ENCODE peak calls at places on chromosomes 6 and 20, in four cellular contexts. Y is A549, X is putamen, Z is H54. R is an unnamed sample.

GRCh38 chr6:130482645-130483390 is 117.0 kb downstream of the TMEM200A start:
- DNase-seq in X (no peak), Y (no peak), Z (no peak), R (peak; percentile 54)

GRCh38 chr6:87742106-87742505 is 40.1 kb upstream of the AKIRIN2 start:
- DNase-seq in Z (no peak), X (no peak), Y (no peak), R (peak; percentile 42)

GRCh38 chr20:47353224-47353696 is 3.2 kb downstream of the ZMYND8 start:
- DNase-seq in Y (no peak), Z (no peak), X (no peak), R (no peak)

GRCh38 chr6:31114970-31115849 is 610 bp downstream of the PSORS1C1 start:
- DNase-seq in Z (no peak), X (peak; percentile 18), Y (peak; percentile 50), R (peak; percentile 19)

GRCh38 chr6:35489066-35489465 is 7.8 kb downstream of the TEAD3 start:
- DNase-seq in Y (no peak), X (no peak), Z (no peak), R (no peak)

GRCh38 chr20:41133709-41134361 is 3.5 kb upstream of the PLCG1 start:
- DNase-seq in Y (no peak), Z (no peak), X (peak; percentile 80), R (no peak)

GRCh38 chr6:44059359-44060342 is 67.6 kb downstream of the MRPL14 start:
- DNase-seq in Z (no peak), Y (no peak), X (no peak), R (no peak)

GRCh38 chr6:139376604-139377218 is 2.3 kb upstream of the CITED2 start:
- DNase-seq in X (no peak), Z (no peak), Y (peak; percentile 8), R (peak; percentile 55)

GRCh38 chr6:5058254-5058653 is 26.9 kb upstream of the PPP1R3G start:
- DNase-seq in Y (no peak), Z (no peak), X (no peak), R (no peak)

GRCh38 chr6:25295651-25296050 is 16.5 kb downstream of the CARMIL1 start:
- DNase-seq in X (no peak), Y (no peak), Z (no peak), R (no peak)

GRCh38 chr6:63802606-63803206 is 167.1 kb downstream of the PHF3 start:
- DNase-seq in Z (no peak), X (no peak), Y (no peak), R (peak; percentile 50)

GRCh38 chr6:101351173-101351572 is 42.3 kb upstream of the GRIK2 start:
- DNase-seq in Z (no peak), X (no peak), Y (no peak), R (no peak)

GRCh38 chr6:41939848-41940758 is 1.5 kb downstream of the CCND3 start:
- DNase-seq in X (no peak), Y (no peak), Z (no peak), R (peak; percentile 64)

GRCh38 chr6:111810321-111811235 is 62.7 kb downstream of the FYN start:
- DNase-seq in Z (no peak), X (no peak), Y (no peak), R (no peak)

GRCh38 chr6:34301408-34301807 is 52.6 kb upstream of the SMIM29 start:
- DNase-seq in Z (peak; percentile 9), Y (no peak), X (no peak), R (peak; percentile 77)

GRCh38 chr6:159077123-159077522 is 32.3 kb upstream of the TAGAP start:
- DNase-seq in X (no peak), Z (no peak), Y (no peak), R (no peak)

GRCh38 chr6:115582386-115582785 is 478.3 kb downstream of the FRK start:
- DNase-seq in Z (no peak), X (no peak), Y (no peak), R (no peak)

GRCh38 chr6:139256087-139256486 is 35.7 kb downstream of the TXLNB start:
- DNase-seq in Z (no peak), X (no peak), Y (no peak), R (no peak)

GRCh38 chr6:63790334-63790733 is 154.7 kb downstream of the PHF3 start:
- DNase-seq in Z (no peak), Y (no peak), X (no peak), R (no peak)

GRCh38 chr6:2502096-2502997 is 248.4 kb downstream of the MYLK4 start:
- DNase-seq in X (no peak), Z (no peak), Y (no peak), R (no peak)

GRCh38 chr6:18323935-18324707 is 59.8 kb upstream of the DEK start:
- DNase-seq in Z (peak; percentile 19), X (peak; percentile 18), Y (peak; percentile 47), R (peak; percentile 56)

GRCh38 chr6:148359228-148359627 is 16.6 kb downstream of the SASH1 start:
- DNase-seq in Y (no peak), X (no peak), Z (no peak), R (no peak)

GRCh38 chr20:63969851-63970713 is at the start of gene ZNF512B:
- DNase-seq in X (no peak), Y (peak; percentile 67), Z (peak; percentile 70), R (peak; percentile 57)

GRCh38 chr6:135428078-135428477 is 69.5 kb downstream of the AHI1 start:
- DNase-seq in Z (no peak), Y (no peak), X (no peak), R (no peak)

GRCh38 chr6:14732845-14733757 is 512.8 kb upstream of the JARID2 start:
- DNase-seq in X (peak; percentile 79), Z (peak; percentile 59), Y (peak; percentile 53), R (peak; percentile 76)

GRCh38 chr6:30130887-30131862 is 4.8 kb upstream of the TRIM40 start:
- DNase-seq in Y (peak; percentile 82), X (peak; percentile 63), Z (peak; percentile 82), R (peak; percentile 83)

GRCh38 chr6:107491059-107491609 is 1.2 kb downstream of the SOBP start:
- DNase-seq in Y (peak; percentile 8), X (peak; percentile 29), Z (no peak), R (peak; percentile 65)